ENCODE peak calls at places on chromosome 20, in seven cellular contexts. B is prostate gland; P is endothelial cell of umbilical vein; E is CD8-positive, alpha-beta T cell; S is GM12865; O is epithelial cell of esophagus; M is neural progenitor cell. X is an unnamed sample.

GRCh38 chr20:53030061-53030460 is 57.9 kb downstream of the TSHZ2 start:
- DNase-seq in B (no peak), P (no peak), E (no peak), O (no peak), M (no peak), S (no peak), X (no peak)

GRCh38 chr20:1629321-1629720 is 9.5 kb upstream of the SIRPB1 start:
- DNase-seq in E (no peak), M (no peak), B (no peak), P (no peak), O (no peak), S (no peak), X (no peak)

GRCh38 chr20:50610212-50610718 is 81.1 kb downstream of the RIPOR3 start:
- DNase-seq in M (no peak), B (no peak), O (no peak), E (no peak), P (no peak), S (no peak), X (no peak)

GRCh38 chr20:4329232-4329631 is 313.9 kb upstream of the RNF24 start:
- DNase-seq in S (no peak), O (no peak), M (no peak), B (no peak), E (no peak), P (no peak), X (no peak)

GRCh38 chr20:36096404-36096799 is 58.1 kb upstream of the EPB41L1 start:
- DNase-seq in O (no peak), M (no peak), S (no peak), E (no peak), P (no peak), B (no peak), X (peak)

GRCh38 chr20:53773792-53774371 is 180.2 kb upstream of the ZNF217 start:
- DNase-seq in P (peak), M (no peak), S (no peak), O (peak), E (no peak), B (no peak), X (peak)

GRCh38 chr20:50724851-50725721 is 6.3 kb upstream of the PARD6B start:
- DNase-seq in B (no peak), S (peak), P (no peak), E (no peak), M (peak), O (peak), X (peak)

GRCh38 chr20:50062006-50062838 is 50.7 kb downstream of the UBE2V1 start:
- DNase-seq in P (no peak), S (no peak), B (no peak), M (no peak), O (no peak), E (no peak), X (no peak)

GRCh38 chr20:57710841-57711240 is 1.0 kb upstream of the PMEPA1 start:
- DNase-seq in P (peak), O (no peak), E (no peak), M (no peak), B (no peak), S (no peak), X (no peak)

GRCh38 chr20:25285091-25285647 is 37.3 kb downstream of the PYGB start:
- DNase-seq in E (no peak), B (no peak), O (no peak), M (no peak), S (no peak), P (no peak), X (no peak)

GRCh38 chr20:3383878-3384495 is 23.5 kb downstream of the DNAAF9 start:
- DNase-seq in P (no peak), E (no peak), S (peak), O (no peak), B (no peak), M (no peak), X (peak)

GRCh38 chr20:33914871-33915270 is 78.8 kb upstream of the RALY start:
- DNase-seq in O (peak), P (peak), B (no peak), M (no peak), E (peak), S (peak), X (peak)

DNA sequence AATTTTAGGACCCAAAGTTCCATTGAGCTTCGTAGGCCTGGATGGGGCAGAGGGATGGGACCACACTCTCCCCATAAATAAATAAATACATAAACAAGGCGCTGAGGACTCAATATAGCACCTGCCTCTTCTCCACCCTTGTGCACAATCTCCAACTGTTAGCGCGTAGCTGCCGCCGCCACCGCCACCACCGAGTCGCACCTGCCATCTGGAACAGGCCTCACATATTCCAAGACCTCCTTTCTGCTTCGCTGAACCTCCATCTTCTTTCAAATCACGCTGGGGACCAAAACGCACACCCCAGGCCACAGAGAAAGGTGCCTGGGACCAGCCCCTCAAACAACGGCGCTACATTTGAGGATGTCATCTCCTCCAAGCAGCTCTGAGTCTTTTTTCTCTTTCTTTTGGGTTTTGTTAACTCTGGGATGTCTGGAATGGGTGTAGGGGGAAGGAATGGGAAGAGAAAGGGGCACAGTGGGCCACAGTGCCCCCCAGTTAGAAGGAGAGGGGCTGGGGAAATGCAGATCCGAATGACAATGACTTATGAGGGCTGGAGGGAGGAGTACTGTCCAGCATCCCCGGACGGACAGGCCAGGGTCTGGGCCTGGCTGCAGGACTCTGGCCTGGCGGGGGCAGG is 49.7 kb downstream of the NOL4L start:
- DNase-seq in O (no peak), M (peak), P (no peak), E (no peak), B (no peak), S (no peak), X (no peak)
- TF ChIP-seq CTCF in O (no peak), M (no peak), P (no peak), E (no peak), B (no peak), S (no peak), X (no peak)

GRCh38 chr20:62625921-62626547 is 16.3 kb upstream of the SLCO4A1 start:
- DNase-seq in B (no peak), O (no peak), E (no peak), P (no peak), S (no peak), M (no peak), X (no peak)

GRCh38 chr20:62625516-62625915 is 16.8 kb upstream of the SLCO4A1 start:
- DNase-seq in O (no peak), S (no peak), P (no peak), B (no peak), E (no peak), M (no peak), X (no peak)

GRCh38 chr20:62623488-62624324 is 18.6 kb upstream of the SLCO4A1 start:
- DNase-seq in S (peak), B (peak), O (peak), P (peak), M (peak), E (peak), X (peak)

GRCh38 chr20:62624325-62624690 is 18.0 kb upstream of the SLCO4A1 start:
- DNase-seq in P (no peak), O (no peak), S (peak), M (no peak), E (peak), B (no peak), X (no peak)

DNA sequence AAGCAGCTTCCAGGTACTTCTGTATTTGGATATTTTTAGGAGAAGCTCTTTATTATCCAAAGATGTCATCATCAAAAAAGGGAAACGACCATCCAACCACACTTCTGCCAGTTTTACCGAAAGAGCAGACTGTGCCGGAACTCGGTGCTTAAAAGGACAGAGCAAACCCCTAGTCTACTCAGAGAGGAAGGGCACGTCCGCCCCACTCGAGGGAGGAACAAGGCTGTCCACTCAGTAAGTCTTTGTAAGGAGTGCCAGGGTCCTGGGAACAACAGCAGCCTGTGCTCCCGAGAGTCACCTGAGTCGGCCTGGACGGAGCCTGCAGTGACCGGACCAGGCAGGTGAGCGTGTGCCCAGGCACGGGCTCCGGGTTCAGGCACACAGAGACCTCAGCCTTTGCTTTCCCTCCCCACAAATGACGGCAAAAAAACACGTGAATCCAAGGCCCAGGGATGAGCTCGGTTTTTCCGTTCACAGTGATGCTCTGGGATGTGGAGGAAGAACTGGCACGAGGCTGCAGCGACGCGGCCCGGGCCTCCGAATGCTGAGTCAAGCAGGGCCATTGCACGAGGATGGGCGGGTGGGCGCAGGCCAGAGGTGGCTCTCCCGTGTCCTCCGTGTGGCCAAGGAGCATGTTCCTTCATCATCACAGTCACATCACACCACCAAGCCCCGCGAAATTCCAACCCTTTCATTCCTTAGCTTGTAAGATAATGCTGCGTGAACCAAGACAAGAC is 17.4 kb upstream of the SLCO4A1 start:
- DNase-seq in E (no peak), P (no peak), M (no peak), B (no peak), O (no peak), S (no peak), X (no peak)
- H3K4me3 ChIP-seq in E (no peak), P (no peak), M (no peak), B (no peak), O (no peak), S (no peak), X (no peak)

GRCh38 chr20:60037120-60037499 is 78.9 kb downstream of the CDH26 start:
- DNase-seq in E (no peak), M (no peak), P (no peak), O (peak), S (no peak), B (no peak), X (no peak)
- TF ChIP-seq CTCF in E (no peak), M (no peak), P (no peak), O (no peak), S (no peak), B (no peak), X (peak)

DNA sequence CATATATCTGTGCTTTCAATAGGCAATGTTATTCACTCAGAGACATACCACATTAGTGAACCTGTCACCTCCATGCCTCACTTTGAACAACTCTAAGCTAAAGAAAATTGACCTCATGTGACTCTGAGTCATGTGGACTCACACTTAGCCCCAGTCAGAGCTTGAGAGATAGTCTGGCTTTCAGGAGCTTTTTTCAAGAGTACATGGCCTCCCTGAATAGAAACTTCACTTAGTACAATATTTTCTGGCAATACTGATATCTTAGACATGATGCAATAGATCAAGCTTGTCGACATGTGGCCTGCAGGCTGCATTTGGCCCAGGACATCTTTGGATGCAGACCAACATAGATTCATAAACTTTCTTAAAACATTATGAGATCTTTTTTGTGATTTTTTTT is 8.5 kb downstream of the SPTLC3 start:
- DNase-seq in S (no peak), P (no peak), B (no peak), M (no peak), O (no peak), E (no peak), X (peak)
- H3K4me3 ChIP-seq in S (no peak), P (no peak), B (no peak), M (no peak), O (no peak), E (no peak), X (no peak)

GRCh38 chr20:10476319-10476724 is 41.2 kb downstream of the SLX4IP start:
- DNase-seq in B (no peak), P (no peak), S (peak), E (no peak), M (no peak), O (no peak), X (peak)
- TF ChIP-seq CTCF in B (no peak), P (no peak), S (peak), E (no peak), M (no peak), O (no peak), X (no peak)

GRCh38 chr20:17530716-17531536 is at the start of gene BFSP1:
- DNase-seq in O (peak), M (peak), B (peak), P (peak), E (peak), S (peak), X (peak)
- H3K4me3 ChIP-seq in O (peak), M (peak), B (peak), P (peak), E (peak), S (peak), X (peak)

DNA sequence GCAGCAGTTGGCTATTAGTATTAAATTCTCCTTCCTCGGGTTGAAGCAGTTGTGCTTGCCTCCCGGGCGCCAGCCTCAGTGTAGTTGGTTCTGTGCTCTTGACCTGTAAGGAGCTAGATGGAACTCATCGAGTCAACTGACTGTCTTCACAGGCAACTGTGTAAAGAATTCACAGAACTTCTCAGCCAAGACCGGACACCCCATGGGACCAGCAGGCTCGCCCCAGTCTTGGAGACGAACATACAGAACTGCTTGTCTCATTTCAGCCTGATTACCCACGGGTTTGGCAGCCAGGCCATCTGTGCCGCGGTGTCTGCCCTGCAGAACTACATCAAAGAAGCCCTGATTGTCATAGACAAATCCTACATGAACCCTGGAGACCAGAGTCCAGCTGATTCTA is 8.5 kb downstream of the TFAP2C start:
- DNase-seq in E (no peak), P (no peak), O (no peak), B (no peak), S (no peak), M (no peak), X (no peak)
- TF ChIP-seq CTCF in E (no peak), P (no peak), O (no peak), B (no peak), S (no peak), M (no peak), X (no peak)

GRCh38 chr20:62824476-62825287 is 7.8 kb downstream of the COL9A3 start:
- DNase-seq in P (no peak), E (peak), M (peak), O (peak), B (no peak), S (peak), X (no peak)
- H3K4me3 ChIP-seq in P (no peak), E (no peak), M (no peak), O (no peak), B (no peak), S (no peak), X (peak)

GRCh38 chr20:37979021-37979985 is 54.0 kb downstream of the TTI1 start:
- DNase-seq in B (no peak), P (no peak), S (no peak), E (no peak), M (no peak), O (no peak), X (no peak)
- TF ChIP-seq CTCF in B (no peak), P (no peak), S (no peak), E (no peak), M (no peak), O (no peak), X (no peak)

GRCh38 chr20:63472159-63472811 is at the start of gene KCNQ2:
- DNase-seq in O (no peak), B (no peak), M (peak), S (no peak), E (no peak), P (no peak), X (no peak)

GRCh38 chr20:63471002-63471718 is 1.3 kb downstream of the KCNQ2 start:
- DNase-seq in M (peak), S (no peak), B (no peak), E (no peak), P (no peak), O (no peak), X (no peak)

GRCh38 chr20:63472862-63473390 is 471 bp upstream of the KCNQ2 start:
- DNase-seq in S (no peak), B (no peak), O (no peak), M (no peak), P (no peak), E (no peak), X (no peak)

GRCh38 chr20:63470410-63470809 is 2.0 kb downstream of the KCNQ2 start:
- DNase-seq in B (no peak), O (no peak), E (no peak), S (no peak), M (no peak), P (no peak), X (no peak)

DNA sequence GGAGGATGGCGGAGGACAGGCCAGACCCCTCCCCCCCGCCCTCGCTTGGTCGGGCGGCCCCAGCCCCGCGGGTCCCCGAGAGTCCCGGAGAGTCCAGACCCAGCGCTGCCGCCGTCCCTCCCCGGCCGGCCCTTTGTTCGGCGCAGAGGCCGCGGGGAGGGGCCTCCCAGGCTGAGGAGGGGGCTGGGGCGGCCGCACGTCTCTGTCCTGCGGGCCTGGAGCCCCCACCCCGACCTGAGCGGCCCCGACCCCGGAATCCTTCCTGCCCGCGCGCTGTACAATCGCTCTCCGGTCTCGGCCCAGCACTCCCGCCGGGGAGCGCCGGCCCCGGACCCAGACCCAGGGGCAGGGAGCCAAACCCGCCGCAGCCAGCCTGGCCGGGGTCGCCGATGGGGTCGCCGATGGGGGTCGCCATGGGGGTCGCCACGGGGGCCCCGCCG is 716 bp downstream of the KCNQ2 start:
- DNase-seq in B (no peak), E (no peak), M (peak), S (no peak), O (no peak), P (no peak), X (no peak)
- H3K4me3 ChIP-seq in B (no peak), E (no peak), M (peak), S (no peak), O (no peak), P (no peak), X (no peak)